ENCODE peak calls at places on chromosomes 7 and 10, in five cellular contexts. F is K562, G is A549, C is HepG2, S is GM12878. H is an unnamed sample.

GRCh38 chr7:117251687-117252086 is 71.2 kb downstream of the WNT2 start:
- DNase-seq in F (no peak), C (no peak), S (peak), G (no peak), H (no peak)

GRCh38 chr10:71712572-71713134 is 6.9 kb downstream of the C10orf105 start:
- DNase-seq in F (peak), C (no peak), G (no peak), S (no peak), H (no peak)

GRCh38 chr7:107109955-107110354 is 58.8 kb upstream of the HBP1 start:
- DNase-seq in C (no peak), S (no peak), G (no peak), F (no peak), H (no peak)

GRCh38 chr10:37496061-37496460 is 361.3 kb downstream of the ZNF248 start:
- DNase-seq in F (no peak), C (no peak), G (no peak), S (no peak), H (no peak)

GRCh38 chr7:135341049-135341448 is 107.4 kb downstream of the STRA8 start:
- DNase-seq in S (no peak), F (no peak), C (peak), G (no peak), H (peak)

GRCh38 chr10:2202401-2202800 is 465.1 kb upstream of the ADARB2 start:
- DNase-seq in C (no peak), S (no peak), G (no peak), F (no peak), H (peak)

GRCh38 chr7:95269640-95270039 is 54.7 kb downstream of the PON1 start:
- DNase-seq in S (no peak), F (no peak), G (no peak), C (no peak), H (no peak)

GRCh38 chr10:72309290-72310240 is 35.8 kb downstream of the DDIT4 start:
- DNase-seq in F (no peak), G (no peak), S (no peak), C (no peak), H (no peak)

GRCh38 chr7:139808401-139808800 is 20.7 kb upstream of the TBXAS1 start:
- DNase-seq in G (no peak), S (no peak), F (no peak), C (no peak), H (no peak)

GRCh38 chr10:18659784-18660561 is 742 bp downstream of the ARL5B start:
- DNase-seq in G (peak), S (peak), C (peak), F (peak), H (peak)

GRCh38 chr7:44057181-44057848 is 8.1 kb downstream of the PGAM2 start:
- DNase-seq in F (no peak), G (no peak), C (no peak), S (no peak), H (no peak)

GRCh38 chr7:98569606-98570337 is 47.3 kb upstream of the NPTX2 start:
- DNase-seq in G (no peak), F (no peak), C (no peak), S (no peak), H (no peak)

GRCh38 chr7:150431839-150432658 is 18.4 kb upstream of the GIMAP8 start:
- DNase-seq in S (no peak), G (no peak), C (no peak), F (no peak), H (no peak)

GRCh38 chr10:5033061-5033770 is 29.6 kb upstream of the AKR1C2 start:
- DNase-seq in G (peak), C (no peak), S (no peak), F (peak), H (no peak)

GRCh38 chr10:5919568-5919967 is 29.5 kb downstream of the FBH1 start:
- DNase-seq in S (no peak), C (no peak), G (no peak), F (no peak), H (no peak)

GRCh38 chr7:131235489-131236317 is 92.0 kb upstream of the MKLN1 start:
- DNase-seq in S (no peak), G (peak), F (no peak), C (peak), H (no peak)

GRCh38 chr10:15860692-15861201 is 440 bp upstream of the MINDY3 start:
- DNase-seq in G (no peak), F (no peak), C (no peak), S (no peak), H (no peak)

GRCh38 chr7:77467453-77467852 is 51.3 kb upstream of the GSAP start:
- DNase-seq in S (no peak), G (no peak), F (no peak), C (no peak), H (no peak)

GRCh38 chr10:25934673-25935139 is 677 bp downstream of the MYO3A start:
- DNase-seq in G (peak), C (no peak), S (no peak), F (peak), H (peak)

GRCh38 chr10:71516890-71517289 is 120.2 kb downstream of the CDH23 start:
- DNase-seq in F (no peak), C (no peak), S (no peak), G (no peak), H (peak)

GRCh38 chr7:55177589-55178261 is 158.9 kb downstream of the EGFR start:
- DNase-seq in S (no peak), G (no peak), C (peak), F (no peak), H (no peak)

GRCh38 chr7:24959735-24960485 is 20.1 kb downstream of the OSBPL3 start:
- DNase-seq in S (no peak), C (no peak), G (no peak), F (no peak), H (no peak)

GRCh38 chr7:122018032-122018431 is 126.0 kb downstream of the AASS start:
- DNase-seq in F (no peak), S (no peak), C (no peak), G (no peak), H (no peak)

GRCh38 chr10:132702601-132703304 is 83.2 kb downstream of the NKX6-2 start:
- DNase-seq in C (no peak), F (no peak), G (no peak), S (no peak), H (no peak)

GRCh38 chr10:79322616-79323566 is 24.4 kb upstream of the PPIF start:
- DNase-seq in S (peak), F (no peak), C (no peak), G (no peak), H (no peak)

GRCh38 chr7:66961096-66961495 is 34.3 kb downstream of the SBDS start:
- DNase-seq in S (no peak), C (no peak), F (no peak), G (no peak), H (no peak)

GRCh38 chr10:95835149-95835860 is 72.5 kb upstream of the CC2D2B start:
- DNase-seq in F (no peak), S (peak), C (no peak), G (no peak), H (no peak)

GRCh38 chr10:106083572-106083971 is 1080.9 kb downstream of the SORCS1 start:
- DNase-seq in G (no peak), S (no peak), C (no peak), F (no peak), H (no peak)

DNA sequence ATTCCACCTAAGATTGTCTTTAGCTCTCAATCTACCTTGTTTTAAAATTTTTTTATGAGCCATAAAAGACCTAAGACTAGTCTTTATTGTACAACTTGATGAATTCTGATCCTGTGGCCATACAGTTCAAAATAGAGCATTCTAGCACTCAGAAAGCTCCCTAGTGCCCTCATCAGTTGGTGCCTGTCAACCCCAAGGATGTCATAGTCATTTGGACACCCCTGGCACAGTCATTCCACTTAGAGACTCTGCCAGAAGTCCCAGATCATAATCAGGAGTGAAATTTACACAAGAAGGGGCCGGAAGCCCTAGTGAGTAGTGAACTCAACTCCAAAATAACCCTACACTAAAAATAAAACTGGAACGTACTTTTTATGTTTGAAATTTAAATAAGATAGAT is 80.0 kb upstream of the INSIG1 start:
- DNase-seq in C (no peak), F (no peak), S (no peak), G (no peak), H (no peak)
- TF ChIP-seq JUNB in C (no peak), F (no peak), S (no peak), G (no peak), H (no peak)

GRCh38 chr7:87330316-87330715 is 15.1 kb upstream of the CROT start:
- DNase-seq in G (no peak), S (no peak), F (no peak), C (no peak), H (no peak)
- TF ChIP-seq JUNB in G (no peak), S (no peak), F (no peak), C (no peak), H (no peak)

GRCh38 chr7:17507717-17508116 is 209.3 kb downstream of the AHR start:
- DNase-seq in F (no peak), G (no peak), S (no peak), C (peak), H (no peak)
- TF ChIP-seq JUNB in F (no peak), G (no peak), S (no peak), C (no peak), H (no peak)

GRCh38 chr10:131701131-131701947 is 199.5 kb upstream of the PPP2R2D start:
- DNase-seq in G (no peak), S (no peak), C (no peak), F (no peak), H (no peak)
- TF ChIP-seq JUNB in G (no peak), S (no peak), C (no peak), F (no peak), H (no peak)

DNA sequence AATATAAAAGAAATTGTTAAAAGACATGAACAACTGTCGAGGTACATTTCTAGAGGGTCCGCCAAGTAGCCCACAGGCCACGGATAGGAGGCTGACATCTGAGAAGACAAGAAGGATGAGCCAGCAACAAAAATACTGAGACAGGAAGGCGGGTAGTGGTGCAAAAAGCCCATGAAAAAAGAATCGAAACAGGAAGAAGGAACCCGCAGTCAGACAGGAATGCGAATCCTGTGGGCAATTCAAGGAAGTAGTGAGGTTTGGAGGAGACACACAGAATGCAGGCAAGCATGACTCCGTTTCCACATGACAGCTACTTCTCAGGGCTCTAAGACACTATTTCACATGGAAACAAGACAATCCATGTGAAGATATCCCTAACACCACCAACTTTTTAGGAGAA is 125.2 kb downstream of the DOCK4 start:
- DNase-seq in G (peak), C (no peak), F (no peak), S (peak), H (peak)
- TF ChIP-seq JUNB in G (no peak), C (no peak), F (no peak), S (no peak), H (no peak)

DNA sequence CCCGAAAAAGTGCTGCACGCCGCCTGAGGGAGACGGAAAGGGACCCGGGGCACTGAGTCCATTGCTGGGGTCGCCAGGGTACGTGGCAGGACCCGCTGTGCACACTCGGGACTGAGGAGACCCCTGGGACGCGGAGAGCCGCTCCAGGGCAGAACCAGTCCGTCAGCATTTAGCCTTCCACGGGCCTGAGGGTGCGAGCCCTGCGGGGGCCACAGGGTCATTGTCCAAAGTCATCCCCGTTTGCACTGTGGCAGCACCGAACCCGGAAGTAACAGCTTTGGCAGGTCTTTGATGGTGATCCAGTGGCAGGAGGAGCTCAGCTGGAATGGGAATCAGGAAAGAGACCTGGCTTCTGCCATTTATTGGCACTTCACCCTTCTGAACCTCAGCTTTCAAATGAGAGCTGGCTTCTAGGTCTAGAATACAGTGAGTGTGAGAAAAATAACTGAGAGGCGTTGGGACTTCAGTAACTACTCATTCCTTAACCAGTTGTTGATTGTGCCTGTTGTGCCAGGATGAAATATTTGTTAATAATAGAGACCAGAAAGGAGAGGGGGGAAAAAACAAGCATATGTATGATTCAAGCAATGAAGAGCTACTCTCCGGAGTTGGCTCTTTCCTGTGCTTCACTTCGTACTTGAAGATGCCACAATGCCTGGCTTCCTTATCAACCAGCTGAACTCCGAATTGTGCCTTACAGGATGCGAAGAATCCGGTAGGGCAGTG is 792 bp upstream of the ARHGAP12 start:
- DNase-seq in F (peak), C (peak), G (peak), S (no peak), H (peak)
- TF ChIP-seq JUNB in F (no peak), C (no peak), G (no peak), S (no peak), H (no peak)